ENCODE peak calls at places on chromosomes 6 and 20, in five cellular contexts. D is fibroblast of pulmonary artery, N is T-helper 17 cell, H is GM19239, V is AG08395. Q is an unnamed sample.

GRCh38 chr6:43733471-43734293 is 36.3 kb upstream of the VEGFA start:
- DNase-seq in D (no peak), N (peak), H (peak), V (no peak), Q (no peak)

GRCh38 chr6:36285187-36285612 is 15.3 kb downstream of the PNPLA1 start:
- DNase-seq in D (no peak), N (no peak), H (no peak), V (no peak), Q (no peak)

GRCh38 chr20:23399568-23400241 is 21.6 kb downstream of the NAPB start:
- DNase-seq in D (peak), N (no peak), H (no peak), V (peak), Q (peak)

GRCh38 chr6:1424306-1424927 is 35.0 kb downstream of the FOXF2 start:
- DNase-seq in D (peak), N (no peak), H (peak), V (peak), Q (peak)

GRCh38 chr20:63815869-63816268 is 15.2 kb downstream of the ZBTB46 start:
- DNase-seq in D (no peak), N (no peak), H (no peak), V (no peak), Q (no peak)

GRCh38 chr6:37518116-37518515 is 18.4 kb upstream of the CCDC167 start:
- DNase-seq in D (no peak), N (no peak), H (no peak), V (no peak), Q (no peak)

GRCh38 chr20:40470313-40471260 is 218.4 kb downstream of the MAFB start:
- DNase-seq in D (no peak), N (no peak), H (no peak), V (no peak), Q (peak)

GRCh38 chr20:1777476-1777820 is 117.8 kb upstream of the SIRPA start:
- DNase-seq in D (no peak), N (no peak), H (no peak), V (no peak), Q (no peak)

GRCh38 chr6:83536034-83536646 is 23.8 kb downstream of the PRSS35 start:
- DNase-seq in D (peak), N (peak), H (peak), V (peak), Q (peak)

GRCh38 chr6:71126506-71126905 is 162.1 kb upstream of the OGFRL1 start:
- DNase-seq in D (no peak), N (no peak), H (no peak), V (no peak), Q (no peak)

GRCh38 chr6:144338951-144339681 is 54.0 kb downstream of the UTRN start:
- DNase-seq in D (no peak), N (no peak), H (no peak), V (no peak), Q (no peak)

GRCh38 chr6:163750436-163751031 is 336.0 kb downstream of the QKI start:
- DNase-seq in D (no peak), N (no peak), H (no peak), V (no peak), Q (no peak)

GRCh38 chr6:36149436-36149835 is 19.1 kb downstream of the MAPK13 start:
- DNase-seq in D (no peak), N (no peak), H (no peak), V (no peak), Q (no peak)

GRCh38 chr6:113858067-113858604 is 991 bp downstream of the MARCKS start:
- DNase-seq in D (peak), N (no peak), H (peak), V (peak), Q (peak)

GRCh38 chr20:45355209-45355608 is 7.0 kb upstream of the SDC4 start:
- DNase-seq in D (peak), N (no peak), H (no peak), V (peak), Q (peak)

GRCh38 chr20:61571221-61571620 is 319.2 kb downstream of the CDH4 start:
- DNase-seq in D (no peak), N (no peak), H (no peak), V (no peak), Q (no peak)

GRCh38 chr6:28383235-28384142 is 16.1 kb downstream of the ZSCAN12 start:
- DNase-seq in D (peak), N (no peak), H (peak), V (peak), Q (peak)

GRCh38 chr6:132401120-132401940 is at the start of gene MOXD1:
- DNase-seq in D (peak), N (no peak), H (no peak), V (peak), Q (peak)

GRCh38 chr6:7727150-7727950 is 1.5 kb downstream of the BMP6 start:
- DNase-seq in D (peak), N (no peak), H (peak), V (no peak), Q (peak)

GRCh38 chr6:1144842-1145755 is 166.8 kb upstream of the FOXQ1 start:
- DNase-seq in D (no peak), N (no peak), H (no peak), V (peak), Q (no peak)

GRCh38 chr6:151293621-151294020 is 53.9 kb downstream of the AKAP12 start:
- DNase-seq in D (no peak), N (no peak), H (no peak), V (no peak), Q (no peak)

GRCh38 chr6:104589940-104590339 is 269.8 kb downstream of the HACE1 start:
- DNase-seq in D (no peak), N (no peak), H (no peak), V (no peak), Q (no peak)

GRCh38 chr6:79543411-79543810 is 6.2 kb upstream of the LCA5 start:
- DNase-seq in D (no peak), N (no peak), H (no peak), V (no peak), Q (no peak)

GRCh38 chr20:34022154-34022842 is 28.6 kb downstream of the RALY start:
- DNase-seq in D (no peak), N (no peak), H (peak), V (peak), Q (no peak)

GRCh38 chr6:131894735-131895424 is 56.3 kb downstream of the CCN2 start:
- DNase-seq in D (no peak), N (no peak), H (no peak), V (no peak), Q (no peak)

GRCh38 chr6:118103381-118104105 is 196.5 kb downstream of the SLC35F1 start:
- DNase-seq in D (no peak), N (no peak), H (no peak), V (no peak), Q (no peak)

GRCh38 chr20:41632896-41633295 is 14.7 kb upstream of the CHD6 start:
- DNase-seq in D (peak), N (no peak), H (no peak), V (peak), Q (no peak)

GRCh38 chr20:63317601-63318291 is 24.8 kb downstream of the COL20A1 start:
- DNase-seq in D (no peak), N (peak), H (no peak), V (no peak), Q (no peak)

GRCh38 chr6:134882426-134883038 is 67.4 kb downstream of the ALDH8A1 start:
- DNase-seq in D (peak), N (peak), H (peak), V (peak), Q (peak)

GRCh38 chr6:107246972-107247615 is 131.8 kb upstream of the BEND3 start:
- DNase-seq in D (peak), N (no peak), H (no peak), V (no peak), Q (no peak)

GRCh38 chr6:22765015-22765414 is 195.6 kb downstream of the HDGFL1 start:
- DNase-seq in D (peak), N (no peak), H (no peak), V (no peak), Q (peak)

GRCh38 chr6:30171677-30172471 is 8.5 kb downstream of the TRIM15 start:
- DNase-seq in D (no peak), N (no peak), H (no peak), V (no peak), Q (no peak)

GRCh38 chr6:89997456-89998445 is 103.5 kb downstream of the GJA10 start:
- DNase-seq in D (peak), N (no peak), H (no peak), V (peak), Q (peak)

GRCh38 chr20:2942439-2942838 is 69.2 kb downstream of the PTPRA start:
- DNase-seq in D (peak), N (no peak), H (no peak), V (no peak), Q (peak)

GRCh38 chr20:4896971-4897497 is 104.3 kb downstream of the SLC23A2 start:
- DNase-seq in D (no peak), N (no peak), H (no peak), V (no peak), Q (peak)

GRCh38 chr6:3742426-3743344 is 8.8 kb downstream of the PXDC1 start:
- DNase-seq in D (peak), N (peak), H (peak), V (peak), Q (peak)

GRCh38 chr6:50657513-50657912 is 55.8 kb upstream of the TFAP2D start:
- DNase-seq in D (no peak), N (no peak), H (no peak), V (no peak), Q (no peak)

GRCh38 chr6:136031982-136032381 is 180.5 kb downstream of the PDE7B start:
- DNase-seq in D (peak), N (no peak), H (no peak), V (peak), Q (peak)

GRCh38 chr6:36118550-36119107 is 11.7 kb upstream of the MAPK13 start:
- DNase-seq in D (no peak), N (peak), H (no peak), V (no peak), Q (peak)

Q was measured in myocyte.